ENCODE peak calls at places on chromosomes 13 and 19, in ten cellular contexts. M is left lung, N is mesothelial cell of epicardium, T is body of pancreas, J is B cell, I is nephron progenitor cell, R is BJ, V is spleen, E is fibroblast of lung, X is PC-3. H is an unnamed sample.

GRCh38 chr19:28843771-28844492 is 369.0 kb downstream of the UQCRFS1 start:
- DNase-seq in J (no peak), R (no peak), T (no peak), N (no peak), I (no peak), X (no peak), E (no peak), M (no peak), V (no peak), H (no peak)

GRCh38 chr19:7982103-7982502 is 23.3 kb downstream of the ELAVL1 start:
- DNase-seq in J (no peak), T (no peak), I (no peak), E (no peak), X (no peak), V (peak; percentile 52), M (no peak), N (no peak), R (no peak), H (no peak)

GRCh38 chr13:50156140-50156539 is 140.9 kb downstream of the KCNRG start:
- DNase-seq in M (no peak), T (no peak), J (no peak), R (no peak), V (no peak), E (peak; percentile 91), N (no peak), I (no peak), X (no peak), H (no peak)

GRCh38 chr13:98182153-98182552 is 5.1 kb upstream of the RNF113B start:
- DNase-seq in M (no peak), T (no peak), N (no peak), R (no peak), X (no peak), J (no peak), I (no peak), V (no peak), E (no peak), H (no peak)

GRCh38 chr19:3532154-3533019 is 6.6 kb upstream of the TEKTIP1 start:
- DNase-seq in X (no peak), N (no peak), J (no peak), E (no peak), R (no peak), T (no peak), I (no peak), M (no peak), V (no peak), H (no peak)

GRCh38 chr13:29892149-29892548 is 41.7 kb upstream of the UBL3 start:
- DNase-seq in J (no peak), E (no peak), N (no peak), V (no peak), R (no peak), M (no peak), X (no peak), I (no peak), T (no peak), H (no peak)

GRCh38 chr19:21749090-21749489 is 18.3 kb downstream of the ZNF100 start:
- DNase-seq in X (no peak), N (no peak), M (no peak), R (no peak), E (peak; percentile 67), J (no peak), I (no peak), V (no peak), T (no peak), H (no peak)

GRCh38 chr19:1104452-1105216 is 840 bp downstream of the GPX4 start:
- DNase-seq in X (peak; percentile 70), T (peak; percentile 71), E (peak; percentile 67), V (peak; percentile 93), N (peak; percentile 61), M (peak; percentile 84), J (peak; percentile 95), I (peak; percentile 84), R (no peak), H (peak; percentile 74)

GRCh38 chr13:110055089-110055488 is 251.9 kb downstream of the COL4A1 start:
- DNase-seq in J (no peak), R (no peak), V (no peak), I (no peak), E (peak; percentile 77), N (no peak), M (no peak), T (no peak), X (no peak), H (peak; percentile 52)

GRCh38 chr13:43232866-43233265 is 209.5 kb downstream of the DNAJC15 start:
- DNase-seq in R (peak; percentile 15), J (no peak), N (no peak), I (no peak), X (peak; percentile 81), M (no peak), E (peak; percentile 71), V (no peak), T (peak; percentile 42), H (no peak)

GRCh38 chr13:52195052-52195837 is 35.8 kb upstream of the NEK3 start:
- DNase-seq in I (no peak), R (peak; percentile 30), X (peak; percentile 9), J (peak; percentile 74), T (peak; percentile 86), N (no peak), E (peak; percentile 80), V (peak; percentile 94), M (peak; percentile 82), H (peak; percentile 74)

GRCh38 chr13:108070491-108070890 is 144.8 kb downstream of the LIG4 start:
- DNase-seq in I (no peak), R (no peak), J (no peak), N (no peak), M (no peak), E (peak; percentile 4), T (no peak), X (no peak), V (no peak), H (peak; percentile 6)

GRCh38 chr19:1804858-1805257 is 7.2 kb downstream of the ATP8B3 start:
- DNase-seq in J (no peak), X (no peak), I (no peak), R (no peak), E (no peak), M (no peak), N (no peak), V (no peak), T (no peak), H (no peak)

GRCh38 chr13:85170372-85170771 is 628.8 kb downstream of the SLITRK6 start:
- DNase-seq in N (no peak), T (no peak), E (no peak), V (no peak), J (no peak), X (no peak), I (no peak), R (no peak), M (no peak), H (no peak)

GRCh38 chr19:33812388-33813330 is 16.0 kb downstream of the KCTD15 start:
- DNase-seq in X (no peak), N (no peak), M (peak; percentile 23), I (no peak), R (no peak), E (no peak), J (no peak), V (peak; percentile 67), T (no peak), H (no peak)
- TF ChIP-seq CTCF in X (no peak), N (no peak), M (no peak), I (no peak), R (no peak), E (peak; percentile 2), J (no peak), V (no peak), T (no peak), H (no peak)

GRCh38 chr19:12092065-12092867 is 27.7 kb downstream of the ZNF844 start:
- DNase-seq in M (peak; percentile 92), R (peak; percentile 47), J (peak; percentile 63), T (peak; percentile 78), I (peak; percentile 75), X (peak; percentile 37), V (peak; percentile 93), N (peak; percentile 57), E (peak; percentile 89), H (peak; percentile 90)
- TF ChIP-seq CTCF in M (no peak), R (no peak), J (no peak), T (no peak), I (no peak), X (no peak), V (no peak), N (no peak), E (no peak), H (no peak)

GRCh38 chr19:33587150-33587549 is 34.6 kb upstream of the CHST8 start:
- DNase-seq in E (no peak), R (no peak), V (no peak), J (no peak), T (no peak), N (no peak), M (no peak), I (no peak), X (no peak), H (no peak)
- TF ChIP-seq CTCF in E (no peak), R (no peak), V (no peak), J (no peak), T (no peak), N (no peak), M (no peak), I (no peak), X (no peak), H (no peak)

GRCh38 chr19:38324431-38324830 is 4.8 kb downstream of the KCNK6 start:
- DNase-seq in X (no peak), N (no peak), V (no peak), J (no peak), T (no peak), I (no peak), E (no peak), M (no peak), R (no peak), H (no peak)

GRCh38 chr19:38320969-38321339 is 1.3 kb downstream of the KCNK6 start:
- DNase-seq in X (no peak), I (no peak), V (no peak), R (no peak), E (no peak), N (no peak), T (no peak), M (no peak), J (no peak), H (no peak)

GRCh38 chr19:38319421-38320258 is at the start of gene KCNK6:
- DNase-seq in V (peak; percentile 88), R (no peak), X (no peak), E (peak; percentile 35), N (no peak), M (peak; percentile 79), J (peak; percentile 61), I (peak; percentile 65), T (peak; percentile 65), H (peak; percentile 64)

GRCh38 chr19:38323276-38323675 is 3.6 kb downstream of the KCNK6 start:
- DNase-seq in N (no peak), M (no peak), T (no peak), I (no peak), X (no peak), E (no peak), R (no peak), J (no peak), V (no peak), H (no peak)

DNA sequence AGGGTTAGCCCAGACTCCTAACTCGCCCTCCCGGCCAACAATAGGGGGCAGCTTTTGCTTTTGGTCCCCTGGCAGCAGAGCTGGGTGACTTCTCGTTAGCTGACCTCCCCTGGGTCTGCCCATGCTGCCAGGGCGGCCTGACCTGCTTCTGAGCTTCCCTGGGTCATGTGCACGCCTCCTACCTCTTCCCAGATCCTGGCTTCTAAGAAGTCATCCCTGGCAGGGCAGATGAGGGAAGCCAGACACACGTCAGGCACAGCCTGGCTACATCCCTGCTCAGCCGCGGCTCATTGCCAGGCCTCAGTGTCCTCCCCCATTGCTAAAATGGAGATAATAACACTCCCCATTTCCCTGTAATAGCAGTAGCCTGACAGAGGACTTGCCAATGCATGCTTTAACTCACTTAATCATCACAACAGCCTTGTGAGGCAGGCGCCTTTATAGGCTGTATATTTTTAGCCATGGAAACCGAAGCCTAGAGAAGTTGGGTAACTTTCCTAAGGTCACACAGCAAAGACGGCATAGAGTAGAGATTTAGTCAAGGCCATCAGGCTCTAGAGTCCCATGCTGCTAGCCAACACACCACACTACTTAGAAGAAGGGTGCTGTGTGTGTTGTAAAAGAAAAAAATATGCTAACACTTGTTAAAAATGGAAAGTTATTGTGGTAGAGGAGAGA is 2.1 kb downstream of the KCNK6 start:
- DNase-seq in V (no peak), M (peak; percentile 56), I (no peak), N (no peak), X (no peak), T (peak; percentile 50), E (peak; percentile 46), J (no peak), R (no peak), H (no peak)
- TF ChIP-seq CTCF in V (no peak), M (no peak), I (no peak), N (no peak), X (no peak), T (no peak), E (no peak), J (no peak), R (no peak), H (no peak)

H was measured in activated CD8-positive, alpha-beta T cell treated with anti-CD3 and anti-CD28 coated beads for 36 hours.